ENCODE peak calls at places on chromosomes 13 and 19, in eight cellular contexts. D is H7, M is IMR-90, G is SK-N-SH, I is AG04450, Y is cardiac muscle cell, T is neural progenitor cell, U is HL-60. P is an unnamed sample. For H3K27me3, the result is how much of the 10 kb centered on the place peaks cover.

GRCh38 chr19:14440049-14440448 is 6.9 kb downstream of the PKN1 start:
- DNase-seq in Y (no peak), U (peak), G (no peak), I (no peak), T (no peak), M (no peak), D (no peak), P (no peak)

GRCh38 chr13:60411983-60412382 is 15.0 kb downstream of the TDRD3 start:
- DNase-seq in I (no peak), G (no peak), T (no peak), U (no peak), Y (no peak), M (no peak), D (no peak), P (no peak)

GRCh38 chr19:9431475-9431874 is 3.9 kb downstream of the ZNF266 start:
- DNase-seq in U (no peak), G (peak), I (no peak), Y (peak), T (peak), M (peak), D (peak), P (peak)

GRCh38 chr13:33992891-33993336 is 175.0 kb downstream of the RFC3 start:
- DNase-seq in G (no peak), U (no peak), T (no peak), D (no peak), M (no peak), Y (no peak), I (no peak), P (no peak)

GRCh38 chr13:24071423-24072075 is 89.0 kb upstream of the SPATA13 start:
- DNase-seq in M (peak), U (no peak), Y (no peak), T (no peak), I (no peak), G (no peak), D (no peak), P (no peak)

GRCh38 chr19:31258211-31259052 is 90.8 kb downstream of the TSHZ3 start:
- DNase-seq in D (peak), I (no peak), U (no peak), T (no peak), G (peak), Y (no peak), M (no peak), P (no peak)

GRCh38 chr13:30629527-30629926 is 11.8 kb downstream of the USPL1 start:
- DNase-seq in G (no peak), Y (peak), I (no peak), U (no peak), M (no peak), D (no peak), T (no peak), P (no peak)

GRCh38 chr19:5246554-5247155 is 94.0 kb downstream of the PTPRS start:
- DNase-seq in G (no peak), U (no peak), M (no peak), Y (no peak), T (no peak), I (no peak), D (no peak), P (no peak)

GRCh38 chr19:14059093-14059480 is 2.8 kb downstream of the PALM3 start:
- DNase-seq in U (no peak), I (no peak), T (peak), M (no peak), G (peak), Y (peak), D (peak), P (no peak)

GRCh38 chr19:38199340-38199739 is 24.7 kb downstream of the DPF1 start:
- DNase-seq in Y (no peak), G (no peak), D (no peak), I (no peak), M (no peak), U (no peak), T (no peak), P (no peak)

GRCh38 chr13:48600374-48601364 is 53.1 kb upstream of the CYSLTR2 start:
- DNase-seq in U (no peak), I (peak), D (no peak), Y (no peak), M (peak), G (no peak), T (no peak), P (no peak)

GRCh38 chr13:76336889-76337844 is 549.0 kb downstream of the KCTD12 start:
- DNase-seq in G (no peak), T (no peak), Y (no peak), M (no peak), D (peak), I (no peak), U (no peak), P (peak)

GRCh38 chr19:339262-339887 is 5.2 kb downstream of the MIER2 start:
- DNase-seq in G (no peak), I (no peak), Y (no peak), T (no peak), U (no peak), D (no peak), M (peak), P (no peak)

GRCh38 chr19:4077800-4078683 is 11.3 kb upstream of the ZBTB7A start:
- DNase-seq in M (no peak), D (peak), T (no peak), G (no peak), I (no peak), U (peak), Y (peak), P (no peak)

GRCh38 chr13:77857810-77858209 is 60.8 kb downstream of the EDNRB start:
- DNase-seq in T (no peak), M (peak), I (no peak), G (no peak), Y (no peak), U (no peak), D (no peak), P (no peak)

GRCh38 chr13:91054902-91055301 is 292.6 kb upstream of the MIR17HG start:
- DNase-seq in Y (no peak), M (no peak), U (no peak), D (no peak), I (no peak), G (no peak), T (no peak), P (no peak)

GRCh38 chr13:30762643-30763042 is 27.3 kb downstream of the ALOX5AP start:
- DNase-seq in U (no peak), T (no peak), D (no peak), G (no peak), I (no peak), Y (no peak), M (peak), P (no peak)

GRCh38 chr19:40623403-40624239 is 22.5 kb downstream of the LTBP4 start:
- DNase-seq in T (peak), D (peak), G (peak), I (no peak), U (no peak), M (peak), Y (peak), P (peak)

GRCh38 chr19:31262673-31263308 is 86.4 kb downstream of the TSHZ3 start:
- DNase-seq in G (peak), Y (no peak), T (no peak), U (no peak), I (no peak), M (peak), D (peak), P (no peak)

GRCh38 chr13:95784161-95784880 is 107.4 kb downstream of the DNAJC3 start:
- DNase-seq in D (no peak), U (no peak), G (no peak), Y (no peak), T (no peak), I (peak), M (peak), P (no peak)

GRCh38 chr19:29532956-29533355 is 7.2 kb downstream of the VSTM2B start:
- DNase-seq in U (no peak), I (no peak), G (no peak), D (no peak), T (no peak), Y (no peak), M (no peak), P (no peak)

GRCh38 chr19:29530549-29531457 is 5.0 kb downstream of the VSTM2B start:
- DNase-seq in I (no peak), U (no peak), D (peak), M (no peak), Y (no peak), G (no peak), T (peak), P (no peak)

GRCh38 chr19:29529646-29530548 is 4.1 kb downstream of the VSTM2B start:
- DNase-seq in M (no peak), U (no peak), I (no peak), G (peak), D (peak), T (peak), Y (peak), P (no peak)

GRCh38 chr19:29532097-29532496 is 6.3 kb downstream of the VSTM2B start:
- DNase-seq in D (peak), M (no peak), Y (no peak), U (no peak), G (no peak), I (no peak), T (peak), P (no peak)

GRCh38 chr19:29531458-29532025 is 5.7 kb downstream of the VSTM2B start:
- DNase-seq in M (no peak), G (no peak), U (no peak), T (no peak), I (no peak), Y (no peak), D (no peak), P (no peak)
- H3K27me3 ChIP-seq in M (half or more), G (half or more), U (under half), T (half or more), I (under half), Y (half or more), D (half or more), P (under half)

GRCh38 chr19:46429999-46430398 is 1.3 kb upstream of the PNMA8C start:
- DNase-seq in D (no peak), T (no peak), U (no peak), G (no peak), M (no peak), Y (no peak), I (no peak), P (no peak)
- H3K27me3 ChIP-seq in D (under half), T (under half), U (under half), G (under half), M (under half), Y (under half), I (under half), P (under half)

GRCh38 chr19:33622505-33622808 is 704 bp downstream of the CHST8 start:
- DNase-seq in D (peak), I (no peak), M (no peak), T (peak), G (peak), Y (peak), U (no peak), P (no peak)
- H3K27me3 ChIP-seq in D (under half), I (under half), M (under half), T (half or more), G (under half), Y (half or more), U (under half), P (half or more)

DNA sequence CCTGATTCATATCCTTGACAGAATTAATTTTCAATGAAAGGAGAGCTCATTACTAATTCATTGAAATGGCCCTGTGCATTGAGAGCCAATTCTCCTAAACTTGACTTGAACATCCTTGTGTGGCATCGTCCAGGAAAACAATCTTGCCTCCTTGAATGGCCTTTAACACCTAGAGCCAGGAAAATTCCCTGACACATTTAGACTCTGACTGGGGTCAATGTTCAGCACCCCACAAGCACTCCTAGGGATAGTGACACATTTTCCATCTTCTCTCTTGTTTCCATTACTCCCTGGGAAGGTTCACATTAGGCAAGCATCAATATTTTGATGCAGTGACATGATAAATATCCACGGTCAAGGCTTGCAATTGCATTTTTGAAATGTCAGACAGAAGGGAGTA is 218.9 kb downstream of the LACC1 start:
- DNase-seq in Y (no peak), U (no peak), G (no peak), T (no peak), M (no peak), D (no peak), I (no peak), P (no peak)
- H3K27me3 ChIP-seq in Y (under half), U (under half), G (under half), T (under half), M (under half), D (under half), I (under half), P (under half)

DNA sequence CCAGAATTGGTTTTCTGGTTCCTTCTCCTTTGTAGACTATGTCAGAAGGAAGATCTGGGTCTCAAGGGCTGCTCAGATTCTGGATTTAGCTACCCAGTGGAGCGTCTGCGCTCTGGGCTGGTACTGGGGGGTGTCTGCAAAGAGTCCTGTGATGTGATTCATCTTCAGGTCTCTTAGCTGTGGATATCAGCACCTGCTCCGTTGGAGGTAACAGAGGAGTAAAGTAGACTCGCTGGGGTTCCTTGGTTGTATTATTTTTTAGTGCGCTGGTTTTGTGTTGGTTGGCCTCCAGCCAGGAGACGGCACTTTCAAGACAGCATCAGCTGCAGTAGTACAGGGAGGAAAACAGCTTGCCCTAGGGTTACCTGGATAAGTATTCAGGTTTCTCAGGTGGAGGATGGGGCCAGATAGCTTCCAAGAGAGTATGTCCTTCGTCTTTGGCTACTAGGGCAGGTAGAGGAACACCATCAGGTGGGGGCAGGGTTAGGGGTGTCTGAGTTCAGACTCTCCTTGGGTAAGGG is 10.4 kb upstream of the KLK15 start:
- DNase-seq in G (no peak), U (no peak), I (no peak), M (no peak), Y (no peak), D (no peak), T (no peak), P (no peak)
- H3K27me3 ChIP-seq in G (under half), U (under half), I (under half), M (under half), Y (under half), D (under half), T (half or more), P (half or more)

GRCh38 chr19:50320596-50320995 is 8.6 kb downstream of the KCNC3 start:
- DNase-seq in U (no peak), T (no peak), Y (no peak), G (no peak), M (no peak), D (peak), I (no peak), P (no peak)
- H3K27me3 ChIP-seq in U (under half), T (under half), Y (under half), G (under half), M (under half), D (under half), I (under half), P (under half)